ENCODE peak calls at places on chromosomes 1 and 21, in nine cellular contexts. E is NCI-H1694 treated with DMSO at 0.1 percent for 48 hours; V is heart right ventricle; W is GM23248; O is hepatocyte; U is stimulated activated CD4-positive, alpha-beta T cell treated with anti-CD3 and anti-CD28 coated beads, Interleukin-15, amount 100 ng/mL, for 1 hour; T is EL; N is CD4-positive, CD25-positive, alpha-beta regulatory T cell; F is T-helper 2 cell. S is an unnamed sample.
A peak's percentile ranks its signal among the peaks of the same experiment; 100 is the strongest.

GRCh38 chr1:28835237-28835650 is 23.3 kb downstream of the OPRD1 start:
- DNase-seq in W (no peak), U (no peak), N (no peak), T (no peak), V (no peak), O (no peak), F (no peak), E (peak; percentile 94), S (no peak)

GRCh38 chr1:17719874-17720273 is 35.3 kb upstream of the ACTL8 start:
- DNase-seq in E (no peak), V (no peak), W (peak; percentile 45), U (no peak), O (no peak), T (peak; percentile 49), N (no peak), F (no peak), S (no peak)

GRCh38 chr1:206555473-206555935 is 48.2 kb downstream of the RASSF5 start:
- DNase-seq in T (no peak), F (no peak), E (no peak), V (peak; percentile 50), N (peak; percentile 51), U (no peak), O (peak; percentile 27), W (peak; percentile 46), S (no peak)

GRCh38 chr1:156849151-156849496 is 9.8 kb downstream of the INSRR start:
- DNase-seq in V (no peak), O (no peak), E (no peak), F (no peak), U (no peak), W (no peak), T (no peak), N (no peak), S (no peak)

GRCh38 chr21:13368200-13368599 is 241.4 kb upstream of the POTED start:
- DNase-seq in U (no peak), O (peak; percentile 4), W (no peak), T (no peak), E (no peak), F (no peak), N (no peak), V (no peak), S (no peak)

GRCh38 chr21:42221581-42222345 is 2.8 kb downstream of the ABCG1 start:
- DNase-seq in F (no peak), N (no peak), W (no peak), T (no peak), V (no peak), U (no peak), O (no peak), E (no peak), S (no peak)

GRCh38 chr1:7558041-7558461 is 213.0 kb upstream of the VAMP3 start:
- DNase-seq in E (no peak), V (no peak), F (no peak), U (no peak), T (no peak), O (no peak), W (no peak), N (no peak), S (no peak)

GRCh38 chr21:45873418-45873817 is 108.2 kb upstream of the COL6A1 start:
- DNase-seq in U (no peak), W (no peak), E (no peak), V (no peak), O (no peak), N (no peak), F (no peak), T (no peak), S (no peak)

GRCh38 chr21:23939369-23940065 is 1667.8 kb downstream of the MRPL39 start:
- DNase-seq in T (no peak), E (no peak), O (no peak), W (no peak), U (no peak), N (no peak), F (no peak), V (no peak), S (no peak)

GRCh38 chr1:109573785-109574184 is 25.4 kb downstream of the GNAI3 start:
- DNase-seq in E (no peak), N (no peak), O (no peak), V (no peak), U (no peak), T (no peak), F (no peak), W (no peak), S (no peak)

GRCh38 chr1:228284521-228284920 is 76.7 kb downstream of the OBSCN start:
- DNase-seq in E (no peak), W (no peak), U (no peak), V (no peak), F (no peak), O (no peak), N (no peak), T (no peak), S (no peak)